ENCODE peak calls at places on chromosomes 12 and 14, in seven cellular contexts. W, G, M, S, O, H and Z are unnamed samples.

GRCh38 chr12:116164976-116165425 is 112.5 kb downstream of the MED13L start:
- DNase-seq in W (peak), H (peak), M (peak), O (no peak), S (no peak), G (no peak), Z (peak)

GRCh38 chr12:120847392-120848157 is 56.6 kb downstream of the SPPL3 start:
- DNase-seq in M (no peak), G (no peak), W (no peak), O (no peak), H (no peak), S (no peak), Z (no peak)

GRCh38 chr14:101359221-101360044 is 201.9 kb upstream of the DIO3 start:
- DNase-seq in W (no peak), S (no peak), G (peak), O (no peak), H (no peak), M (peak), Z (no peak)

GRCh38 chr12:57516617-57517153 is 3.6 kb downstream of the DDIT3 start:
- DNase-seq in O (no peak), M (no peak), G (no peak), S (no peak), H (no peak), W (no peak), Z (no peak)

GRCh38 chr14:104973215-104974145 is 4.7 kb downstream of the AHNAK2 start:
- DNase-seq in O (peak), G (peak), M (peak), W (peak), H (peak), S (peak), Z (peak)

GRCh38 chr14:85122690-85123089 is 407.3 kb upstream of the FLRT2 start:
- DNase-seq in W (peak), M (peak), S (no peak), O (no peak), H (no peak), G (no peak), Z (no peak)

GRCh38 chr14:74853581-74853980 is 22.4 kb downstream of the PROX2 start:
- DNase-seq in M (no peak), W (no peak), S (no peak), O (no peak), G (no peak), H (no peak), Z (no peak)

GRCh38 chr12:58920102-58920955 is at the start of gene LRIG3:
- DNase-seq in W (peak), G (peak), H (peak), O (peak), S (peak), M (peak), Z (peak)

GRCh38 chr12:76264617-76265016 is 83.6 kb downstream of the BBS10 start:
- DNase-seq in S (no peak), H (peak), O (no peak), M (no peak), W (no peak), G (no peak), Z (peak)

GRCh38 chr12:107990325-107990724 is 138.8 kb upstream of the WSCD2 start:
- DNase-seq in M (no peak), O (peak), G (no peak), W (no peak), S (peak), H (no peak), Z (no peak)

GRCh38 chr12:29026419-29026818 is 122.7 kb upstream of the FAR2 start:
- DNase-seq in G (no peak), S (no peak), O (no peak), M (peak), W (no peak), H (no peak), Z (no peak)

GRCh38 chr12:82874935-82875334 is 188.2 kb downstream of the TMTC2 start:
- DNase-seq in G (no peak), M (peak), S (no peak), O (no peak), W (peak), H (peak), Z (no peak)

GRCh38 chr14:24408764-24409163 is 10.0 kb downstream of the NYNRIN start:
- DNase-seq in O (no peak), H (no peak), M (no peak), S (no peak), G (no peak), W (no peak), Z (no peak)

GRCh38 chr12:92034858-92035401 is 110.7 kb downstream of the BTG1 start:
- DNase-seq in H (peak), S (peak), W (peak), G (peak), O (peak), M (peak), Z (peak)

GRCh38 chr12:127328867-127329266 is 938.1 kb upstream of the TMEM132C start:
- DNase-seq in S (no peak), M (no peak), G (no peak), O (no peak), H (no peak), W (no peak), Z (no peak)

GRCh38 chr12:8156845-8157244 is at the start of gene ZNF705A:
- DNase-seq in S (peak), W (peak), M (peak), H (peak), G (no peak), O (no peak), Z (peak)

GRCh38 chr14:99611639-99612038 is 7.6 kb upstream of the CCDC85C start:
- DNase-seq in S (no peak), G (no peak), H (no peak), M (no peak), O (no peak), W (no peak), Z (no peak)

GRCh38 chr14:101360045-101360931 is 201.0 kb upstream of the DIO3 start:
- DNase-seq in M (no peak), O (no peak), S (no peak), G (peak), W (no peak), H (no peak), Z (no peak)

GRCh38 chr14:33569844-33570716 is 380.8 kb downstream of the EGLN3 start:
- DNase-seq in G (no peak), H (peak), S (no peak), W (no peak), M (peak), O (no peak), Z (peak)

GRCh38 chr14:104633276-104633861 is 28.8 kb upstream of the TMEM179 start:
- DNase-seq in M (no peak), W (no peak), O (peak), H (no peak), G (no peak), S (no peak), Z (no peak)

GRCh38 chr14:51969852-51970251 is 19.5 kb upstream of the RTRAF start:
- DNase-seq in M (no peak), G (no peak), H (no peak), S (no peak), W (no peak), O (no peak), Z (no peak)

GRCh38 chr14:20379743-20380142 is 33.6 kb downstream of the TEP1 start:
- DNase-seq in O (no peak), G (no peak), W (no peak), S (no peak), H (no peak), M (no peak), Z (no peak)

GRCh38 chr14:73759183-73759713 is 45.1 kb upstream of the PNMA1 start:
- DNase-seq in W (no peak), G (peak), M (peak), S (no peak), H (no peak), O (no peak), Z (no peak)

GRCh38 chr12:52691076-52691764 is 11.0 kb upstream of the KRT1 start:
- DNase-seq in O (no peak), G (no peak), M (no peak), S (no peak), H (no peak), W (no peak), Z (no peak)

GRCh38 chr12:96466939-96467751 is 22.2 kb upstream of the CFAP54 start:
- DNase-seq in M (peak), O (no peak), H (peak), S (no peak), W (no peak), G (no peak), Z (no peak)

GRCh38 chr14:69490219-69490918 is 5.8 kb downstream of the PLEKHD1 start:
- DNase-seq in O (no peak), G (peak), W (no peak), H (no peak), S (no peak), M (no peak), Z (no peak)

GRCh38 chr14:104436741-104437701 is 142.5 kb upstream of the C14orf180 start:
- DNase-seq in O (no peak), G (peak), M (no peak), H (no peak), S (no peak), W (no peak), Z (no peak)

GRCh38 chr12:88579941-88580871 is at the start of gene KITLG:
- DNase-seq in G (peak), O (peak), S (peak), M (peak), W (peak), H (peak), Z (peak)

GRCh38 chr12:62776997-62777396 is 158.0 kb downstream of the PPM1H start:
- DNase-seq in G (no peak), W (no peak), O (no peak), M (no peak), S (no peak), H (no peak), Z (no peak)

GRCh38 chr12:112907415-112908157 is 824 bp downstream of the OAS1 start:
- DNase-seq in O (no peak), G (no peak), H (no peak), S (no peak), W (no peak), M (no peak), Z (no peak)
- TF ChIP-seq CTCF in O (no peak), G (no peak), H (no peak), S (no peak), W (no peak), M (no peak), Z (no peak)

GRCh38 chr14:53807580-53807979 is 149.0 kb downstream of the BMP4 start:
- DNase-seq in S (no peak), O (no peak), H (no peak), M (no peak), G (peak), W (no peak), Z (no peak)
- H3K27ac ChIP-seq in S (no peak), O (no peak), H (no peak), M (no peak), G (no peak), W (no peak), Z (no peak)

GRCh38 chr14:50780393-50780792 is 50.6 kb downstream of the NIN start:
- DNase-seq in M (no peak), G (no peak), O (no peak), W (no peak), S (no peak), H (no peak), Z (no peak)
- TF ChIP-seq CTCF in M (no peak), G (no peak), O (no peak), W (no peak), S (no peak), H (no peak), Z (no peak)

GRCh38 chr12:13194462-13195110 is 1.9 kb upstream of the EMP1 start:
- DNase-seq in W (no peak), G (no peak), S (no peak), H (peak), M (no peak), O (no peak), Z (peak)
- H3K27ac ChIP-seq in W (peak), G (no peak), S (peak), H (peak), M (peak), O (no peak), Z (peak)

GRCh38 chr14:72389200-72389599 is 457.0 kb downstream of the RGS6 start:
- DNase-seq in S (no peak), H (no peak), M (no peak), G (no peak), W (no peak), O (no peak), Z (no peak)
- TF ChIP-seq CTCF in S (no peak), H (no peak), M (no peak), G (no peak), W (no peak), O (no peak), Z (no peak)